ENCODE peak calls at places on chromosomes 7 and 10, in seven cellular contexts. G, V, Y, X, R, P and S are unnamed samples.
A peak's percentile ranks its signal among the peaks of the same experiment; 100 is the strongest.

GRCh38 chr7:91112902-91113321 is 151.3 kb upstream of the FZD1 start:
- DNase-seq in V (no peak), R (no peak), Y (no peak), G (peak; percentile 9), X (no peak), P (no peak), S (peak; percentile 19)

GRCh38 chr7:1403844-1404404 is 55.3 kb downstream of the MICALL2 start:
- DNase-seq in P (no peak), G (no peak), V (peak; percentile 70), R (peak; percentile 20), X (peak; percentile 69), Y (no peak), S (peak; percentile 73)

GRCh38 chr10:89392974-89393373 is 551 bp downstream of the IFIT1 start:
- DNase-seq in Y (no peak), V (peak; percentile 85), G (peak; percentile 47), P (peak; percentile 28), R (no peak), X (no peak), S (peak; percentile 71)

GRCh38 chr7:128347573-128348147 is 4.0 kb upstream of the RBM28 start:
- DNase-seq in X (no peak), V (peak; percentile 68), R (peak; percentile 73), Y (peak; percentile 70), G (peak; percentile 63), P (peak; percentile 46), S (peak; percentile 79)

GRCh38 chr10:34031410-34031809 is 696.9 kb upstream of the NRP1 start:
- DNase-seq in P (peak; percentile 12), R (peak; percentile 95), G (peak; percentile 30), X (no peak), Y (no peak), V (peak; percentile 91), S (peak; percentile 84)

GRCh38 chr7:140509789-140510188 is 30.5 kb upstream of the MKRN1 start:
- DNase-seq in V (no peak), G (peak; percentile 49), R (peak; percentile 53), P (peak; percentile 84), Y (no peak), X (no peak), S (no peak)

GRCh38 chr7:141617280-141617679 is 66.1 kb downstream of the AGK start:
- DNase-seq in X (no peak), R (peak; percentile 53), Y (no peak), P (no peak), V (no peak), G (peak; percentile 11), S (peak; percentile 8)

GRCh38 chr7:130998993-130999602 is 265.1 kb upstream of the KLF14 start:
- DNase-seq in G (peak; percentile 88), R (peak; percentile 66), V (no peak), X (no peak), P (no peak), Y (no peak), S (peak; percentile 60)

GRCh38 chr10:6208781-6209235 is 6.1 kb downstream of the PFKFB3 start:
- DNase-seq in G (no peak), V (no peak), X (no peak), R (no peak), P (no peak), Y (no peak), S (no peak)

GRCh38 chr10:33129181-33129928 is 171.3 kb upstream of the ITGB1 start:
- DNase-seq in R (peak; percentile 44), G (peak; percentile 81), P (no peak), V (peak; percentile 98), X (peak; percentile 81), Y (no peak), S (peak; percentile 91)

GRCh38 chr10:116809528-116810500 is 39.5 kb upstream of the ENO4 start:
- DNase-seq in V (peak; percentile 33), R (no peak), P (peak; percentile 27), G (peak; percentile 44), X (no peak), Y (peak; percentile 52), S (no peak)

GRCh38 chr10:111836586-111836985 is 347.0 kb downstream of the GPAM start:
- DNase-seq in P (no peak), X (no peak), Y (no peak), G (no peak), R (no peak), V (peak; percentile 12), S (no peak)

GRCh38 chr10:84267503-84268126 is 22.8 kb downstream of the RGR start:
- DNase-seq in P (peak; percentile 74), R (peak; percentile 59), Y (peak; percentile 46), V (peak; percentile 77), X (peak; percentile 69), G (peak; percentile 81), S (peak; percentile 51)

GRCh38 chr10:46549171-46550075 is 7.0 kb downstream of the GPRIN2 start:
- DNase-seq in Y (no peak), P (peak; percentile 12), R (no peak), V (no peak), G (no peak), X (peak; percentile 56), S (no peak)

GRCh38 chr10:44258019-44258418 is 126.9 kb downstream of the CXCL12 start:
- DNase-seq in Y (no peak), G (no peak), X (no peak), P (no peak), R (no peak), V (peak; percentile 33), S (no peak)

GRCh38 chr10:7258948-7259523 is 151.8 kb downstream of the SFMBT2 start:
- DNase-seq in R (no peak), G (no peak), V (no peak), X (no peak), Y (no peak), P (peak; percentile 30), S (no peak)

GRCh38 chr7:25595931-25596330 is 367.6 kb upstream of the NPVF start:
- DNase-seq in R (no peak), V (no peak), Y (no peak), X (no peak), G (no peak), P (no peak), S (no peak)

GRCh38 chr7:3943265-3943664 is 642.2 kb downstream of the SDK1 start:
- DNase-seq in G (peak; percentile 14), X (no peak), P (peak; percentile 50), Y (no peak), R (no peak), V (no peak), S (no peak)
- H3K4me3 ChIP-seq in G (no peak overlapping the region), X (no peak overlapping the region), P (no peak overlapping the region), Y (no peak overlapping the region), R (no peak overlapping the region), V (no peak overlapping the region), S (no peak overlapping the region)

GRCh38 chr7:40805361-40805760 is 670.6 kb downstream of the SUGCT start:
- DNase-seq in V (peak; percentile 72), G (no peak), X (no peak), Y (no peak), P (no peak), R (peak; percentile 31), S (peak; percentile 67)

GRCh38 chr7:40815022-40815421 is 680.2 kb downstream of the SUGCT start:
- DNase-seq in Y (no peak), V (no peak), R (no peak), P (no peak), X (no peak), G (no peak), S (no peak)

GRCh38 chr7:40811666-40812065 is 676.9 kb downstream of the SUGCT start:
- DNase-seq in G (no peak), P (no peak), V (no peak), X (no peak), R (no peak), Y (no peak), S (no peak)

GRCh38 chr7:40808409-40808942 is 673.7 kb downstream of the SUGCT start:
- DNase-seq in R (peak; percentile 73), Y (no peak), G (peak; percentile 42), V (peak; percentile 97), P (no peak), X (peak; percentile 94), S (peak; percentile 99)

DNA sequence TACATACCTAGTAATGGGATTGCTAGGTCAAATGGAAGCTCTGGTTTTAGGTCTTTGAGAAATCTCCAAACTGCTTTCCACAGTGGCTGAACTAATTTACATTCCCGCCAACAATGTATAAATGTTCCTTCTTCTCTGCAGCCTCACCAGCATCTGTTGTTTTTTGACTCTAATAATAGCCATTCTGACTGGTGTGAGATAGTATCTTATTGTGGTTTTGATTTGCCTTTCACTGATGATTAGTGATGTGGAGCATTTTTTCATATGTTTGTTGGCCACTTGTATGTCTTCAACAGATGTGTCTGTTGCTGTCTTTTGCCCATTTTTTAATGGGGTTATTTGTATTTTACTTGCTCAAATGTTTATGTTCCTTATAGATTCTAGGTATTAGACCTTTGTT is 675.5 kb downstream of the SUGCT start:
- DNase-seq in X (no peak), G (no peak), V (peak; percentile 18), Y (no peak), P (no peak), R (no peak), S (peak; percentile 39)
- H3K4me3 ChIP-seq in X (no peak overlapping the region), G (no peak overlapping the region), V (no peak overlapping the region), Y (no peak overlapping the region), P (no peak overlapping the region), R (no peak overlapping the region), S (no peak overlapping the region)

GRCh38 chr7:72337822-72338167 is 74.3 kb downstream of the CALN1 start:
- DNase-seq in X (no peak), R (no peak), P (no peak), Y (no peak), V (no peak), G (no peak), S (no peak)

GRCh38 chr7:72335561-72336381 is 76.4 kb downstream of the CALN1 start:
- DNase-seq in X (no peak), Y (no peak), P (no peak), G (no peak), R (no peak), V (no peak), S (no peak)

GRCh38 chr7:72336382-72336886 is 75.7 kb downstream of the CALN1 start:
- DNase-seq in P (no peak), Y (no peak), V (no peak), X (no peak), G (no peak), R (no peak), S (no peak)

GRCh38 chr7:72334733-72335132 is 77.4 kb downstream of the CALN1 start:
- DNase-seq in G (no peak), R (no peak), P (no peak), Y (no peak), X (no peak), V (no peak), S (no peak)

GRCh38 chr7:72336887-72337821 is 75.0 kb downstream of the CALN1 start:
- DNase-seq in G (no peak), X (no peak), P (no peak), V (no peak), R (no peak), Y (no peak), S (no peak)
- H3K4me3 ChIP-seq in G (no peak overlapping the region), X (no peak overlapping the region), P (no peak overlapping the region), V (no peak overlapping the region), R (no peak overlapping the region), Y (no peak overlapping the region), S (no peak overlapping the region)

GRCh38 chr7:42722198-42722597 is 189.7 kb downstream of the C7orf25 start:
- DNase-seq in X (no peak), Y (no peak), R (no peak), P (no peak), V (no peak), G (no peak), S (no peak)
- H3K4me3 ChIP-seq in X (no peak overlapping the region), Y (no peak overlapping the region), R (no peak overlapping the region), P (no peak overlapping the region), V (no peak overlapping the region), G (no peak overlapping the region), S (no peak overlapping the region)